ENCODE peak calls at places on chromosomes 12 and 14, in ten cellular contexts. E is BJ; T is fibroblast of lung; N is CD8-positive, alpha-beta T cell; H is fibroblast of pulmonary artery; D is colonic mucosa; U is nephron progenitor cell; I is B cell; Z is AG04450; R is left ventricle myocardium inferior. X is an unnamed sample.
A peak's percentile ranks its signal among the peaks of the same experiment; 100 is the strongest.

GRCh38 chr14:73472182-73473114 is 14.1 kb upstream of the NUMB start:
- DNase-seq in E (no peak), T (peak; percentile 68), N (no peak), H (peak; percentile 87), D (no peak), U (peak; percentile 14), I (peak; percentile 59), Z (peak; percentile 50), R (no peak), X (no peak)

GRCh38 chr12:12724421-12725085 is 7.4 kb downstream of the CDKN1B start:
- DNase-seq in E (no peak), T (peak; percentile 7), N (peak; percentile 21), H (no peak), D (no peak), U (peak; percentile 34), I (no peak), Z (no peak), R (no peak), X (no peak)

GRCh38 chr12:99393763-99394162 is 253.8 kb upstream of the GARIN6 start:
- DNase-seq in E (no peak), T (no peak), N (no peak), H (no peak), D (no peak), U (no peak), I (no peak), Z (no peak), R (no peak), X (no peak)

GRCh38 chr14:47959753-47960152 is 284.3 kb upstream of the MDGA2 start:
- DNase-seq in E (no peak), T (peak; percentile 0), N (no peak), H (no peak), D (no peak), U (no peak), I (no peak), Z (no peak), R (no peak), X (no peak)

GRCh38 chr14:62694075-62694474 is 351.2 kb downstream of the KCNH5 start:
- DNase-seq in E (no peak), T (peak; percentile 99), N (no peak), H (peak; percentile 97), D (no peak), U (no peak), I (no peak), Z (peak; percentile 97), R (no peak), X (no peak)

GRCh38 chr14:63045234-63045611 is at the start of gene KCNH5:
- DNase-seq in E (no peak), T (peak; percentile 60), N (no peak), H (peak; percentile 50), D (no peak), U (peak; percentile 91), I (no peak), Z (no peak), R (peak; percentile 16), X (no peak)

GRCh38 chr12:132074216-132074615 is 69.9 kb downstream of the DDX51 start:
- DNase-seq in E (no peak), T (no peak), N (no peak), H (no peak), D (no peak), U (no peak), I (no peak), Z (no peak), R (no peak), X (no peak)

GRCh38 chr12:87928046-87928445 is 101.2 kb downstream of the C12orf50 start:
- DNase-seq in E (no peak), T (no peak), N (no peak), H (no peak), D (no peak), U (no peak), I (no peak), Z (no peak), R (no peak), X (no peak)

GRCh38 chr12:124613151-124613585 is 45.8 kb upstream of the NCOR2 start:
- DNase-seq in E (no peak), T (peak; percentile 72), N (no peak), H (peak; percentile 97), D (peak; percentile 76), U (no peak), I (no peak), Z (no peak), R (no peak), X (no peak)

GRCh38 chr14:45715946-45716345 is 462.9 kb upstream of the MIS18BP1 start:
- DNase-seq in E (no peak), T (no peak), N (no peak), H (no peak), D (no peak), U (no peak), I (no peak), Z (no peak), R (no peak), X (no peak)

GRCh38 chr12:59861635-59862034 is 265.8 kb downstream of the SLC16A7 start:
- DNase-seq in E (no peak), T (no peak), N (no peak), H (no peak), D (no peak), U (no peak), I (no peak), Z (no peak), R (no peak), X (no peak)

GRCh38 chr12:78035913-78036658 is 205.4 kb downstream of the NAV3 start:
- DNase-seq in E (no peak), T (peak; percentile 30), N (no peak), H (peak; percentile 29), D (no peak), U (no peak), I (no peak), Z (no peak), R (no peak), X (no peak)

GRCh38 chr12:43063642-43064041 is 474.1 kb upstream of the PRICKLE1 start:
- DNase-seq in E (peak; percentile 54), T (peak; percentile 80), N (no peak), H (no peak), D (no peak), U (no peak), I (no peak), Z (peak; percentile 52), R (no peak), X (no peak)

GRCh38 chr12:5622280-5622679 is 190.4 kb downstream of the NTF3 start:
- DNase-seq in E (no peak), T (no peak), N (no peak), H (no peak), D (no peak), U (no peak), I (no peak), Z (no peak), R (no peak), X (no peak)

GRCh38 chr14:76926521-76927251 is 100.5 kb downstream of the LRRC74A start:
- DNase-seq in E (no peak), T (peak; percentile 37), N (peak; percentile 54), H (peak; percentile 78), D (no peak), U (peak; percentile 51), I (peak; percentile 73), Z (no peak), R (peak; percentile 75), X (no peak)

DNA sequence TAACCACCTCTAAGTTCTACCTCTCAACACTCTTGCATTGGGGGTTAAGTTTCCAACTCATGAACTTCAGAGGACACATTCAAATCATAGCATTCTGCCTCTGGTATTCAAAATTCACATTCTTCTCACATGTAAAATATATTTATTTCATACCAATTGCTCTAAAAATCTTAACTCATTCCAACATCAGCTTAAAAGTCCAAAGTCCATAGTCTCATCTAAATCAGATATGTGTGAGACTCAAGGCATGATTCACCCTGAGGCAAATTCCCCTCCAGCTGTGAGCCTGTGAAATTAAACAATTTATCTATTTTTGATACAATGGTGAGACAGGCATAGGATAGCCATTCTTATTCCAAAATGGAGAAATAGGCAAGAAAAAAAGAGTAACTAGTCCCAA is 214.0 kb downstream of the RGS6 start:
- DNase-seq in E (no peak), T (no peak), N (no peak), H (no peak), D (no peak), U (no peak), I (no peak), Z (no peak), R (no peak), X (no peak)
- TF ChIP-seq CTCF in E (no peak), T (no peak), N (no peak), H (no peak), D (no peak), U (no peak), I (no peak), Z (no peak), R (no peak), X (no peak)

GRCh38 chr12:95577820-95578219 is 26.5 kb upstream of the USP44 start:
- DNase-seq in E (no peak), T (no peak), N (no peak), H (no peak), D (no peak), U (no peak), I (no peak), Z (no peak), R (no peak), X (no peak)

GRCh38 chr12:95583933-95584332 is 32.7 kb upstream of the USP44 start:
- DNase-seq in E (no peak), T (no peak), N (no peak), H (no peak), D (no peak), U (no peak), I (no peak), Z (no peak), R (no peak), X (no peak)

GRCh38 chr12:95582230-95583058 is 31.2 kb upstream of the USP44 start:
- DNase-seq in E (no peak), T (peak; percentile 29), N (no peak), H (peak; percentile 60), D (no peak), U (no peak), I (no peak), Z (no peak), R (no peak), X (no peak)
- TF ChIP-seq CTCF in E (peak; percentile 54), T (peak; percentile 53), N (no peak), H (peak; percentile 51), D (no peak), U (peak; percentile 38), I (no peak), Z (peak; percentile 73), R (peak; percentile 76), X (no peak)

DNA sequence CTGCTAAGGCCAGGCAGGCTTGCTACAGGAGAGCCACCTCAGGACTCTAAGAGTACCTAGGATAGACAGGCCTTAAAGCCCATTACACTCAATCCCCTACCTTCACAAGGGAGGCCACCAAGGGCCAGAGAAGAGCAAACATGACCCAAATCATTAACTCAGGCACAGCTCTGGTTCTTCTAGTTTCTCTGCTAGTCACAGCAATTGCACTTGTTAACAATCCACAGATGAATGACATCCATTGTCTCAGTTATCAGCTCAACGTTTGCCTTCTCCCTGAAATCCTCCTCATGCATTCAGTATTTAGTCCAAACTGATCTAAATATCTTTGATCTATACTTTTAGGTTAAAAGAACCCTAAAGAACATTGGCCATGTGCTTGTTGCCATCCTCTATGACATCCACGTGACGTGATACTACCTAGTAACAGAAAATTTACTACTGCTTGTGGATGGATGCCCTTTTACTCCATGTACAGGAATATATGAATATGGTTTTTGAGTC is 164.5 kb downstream of the STXBP6 start:
- DNase-seq in E (no peak), T (no peak), N (no peak), H (no peak), D (no peak), U (no peak), I (no peak), Z (no peak), R (no peak), X (no peak)
- TF ChIP-seq CTCF in E (no peak), T (no peak), N (no peak), H (no peak), D (no peak), U (no peak), I (no peak), Z (no peak), R (no peak), X (no peak)

GRCh38 chr14:88143817-88144216 is 138.9 kb downstream of the GPR65 start:
- DNase-seq in E (no peak), T (no peak), N (no peak), H (no peak), D (no peak), U (no peak), I (no peak), Z (no peak), R (no peak), X (no peak)
- TF ChIP-seq CTCF in E (no peak), T (no peak), N (no peak), H (no peak), D (no peak), U (no peak), I (no peak), Z (no peak), R (no peak), X (no peak)

X was measured in CD14-positive monocyte.